ENCODE peak calls at places on chromosomes 6 and 20, in nine cellular contexts. B, M, K, H, A, F, Z, G and U are unnamed samples. For H3K4me1, the result is how much of the 10 kb centered on the place peaks cover.

GRCh38 chr6:135546680-135547418 is 49.3 kb upstream of the AHI1 start:
- DNase-seq in K (no peak), F (no peak), G (no peak), Z (no peak), B (no peak), A (no peak), M (no peak), H (no peak), U (no peak)

GRCh38 chr6:73579389-73579788 is 58.6 kb upstream of the EEF1A1 start:
- DNase-seq in Z (no peak), A (no peak), M (no peak), G (no peak), B (no peak), F (no peak), H (no peak), K (peak), U (no peak)

GRCh38 chr6:111972714-111973678 is 80.9 kb upstream of the CCN6 start:
- DNase-seq in B (no peak), H (peak), K (peak), M (peak), G (peak), F (peak), Z (peak), A (peak), U (peak)

GRCh38 chr6:90940812-90941481 is 354.1 kb upstream of the MAP3K7 start:
- DNase-seq in H (no peak), K (peak), A (no peak), B (no peak), M (no peak), G (peak), F (peak), Z (no peak), U (no peak)

GRCh38 chr6:8953310-8953709 is 518.0 kb upstream of the SLC35B3 start:
- DNase-seq in M (no peak), Z (no peak), A (no peak), B (no peak), K (no peak), G (no peak), H (no peak), F (no peak), U (no peak)

GRCh38 chr6:158377866-158378265 is 65.6 kb downstream of the TULP4 start:
- DNase-seq in B (peak), H (no peak), K (no peak), F (no peak), Z (no peak), A (peak), M (no peak), G (no peak), U (no peak)

GRCh38 chr20:63854069-63854765 is 7.1 kb upstream of the ABHD16B start:
- DNase-seq in Z (no peak), B (peak), K (no peak), A (no peak), G (peak), F (no peak), M (no peak), H (no peak), U (no peak)

GRCh38 chr20:59242714-59243626 is 57.4 kb upstream of the EDN3 start:
- DNase-seq in Z (no peak), A (peak), H (no peak), G (no peak), F (peak), B (no peak), M (no peak), K (no peak), U (no peak)

GRCh38 chr20:23857954-23858565 is 21.5 kb downstream of the CST5 start:
- DNase-seq in H (no peak), M (no peak), A (no peak), B (no peak), G (no peak), K (no peak), F (no peak), Z (no peak), U (no peak)

GRCh38 chr6:52904562-52905279 is 4.8 kb downstream of the GSTA3 start:
- DNase-seq in Z (no peak), M (no peak), A (peak), H (no peak), K (peak), F (no peak), B (no peak), G (peak), U (no peak)

GRCh38 chr20:46361386-46361785 is 45.0 kb downstream of the ELMO2 start:
- DNase-seq in B (no peak), F (no peak), M (no peak), H (no peak), G (no peak), K (no peak), A (no peak), Z (no peak), U (no peak)

GRCh38 chr20:46358336-46359058 is 47.9 kb downstream of the ELMO2 start:
- DNase-seq in K (no peak), A (no peak), H (no peak), Z (no peak), F (no peak), G (no peak), B (no peak), M (no peak), U (no peak)

GRCh38 chr20:46361811-46362210 is 44.6 kb downstream of the ELMO2 start:
- DNase-seq in A (no peak), B (no peak), M (no peak), K (no peak), G (no peak), F (no peak), Z (no peak), H (no peak), U (no peak)

GRCh38 chr20:46357030-46357514 is 48.8 kb upstream of the CDH22 start:
- DNase-seq in G (peak), Z (no peak), A (no peak), F (no peak), K (no peak), M (no peak), H (no peak), B (no peak), U (peak)

GRCh38 chr20:46359233-46359751 is 47.1 kb downstream of the ELMO2 start:
- DNase-seq in H (no peak), K (no peak), F (no peak), Z (no peak), A (peak), G (no peak), M (no peak), B (no peak), U (no peak)
- H3K4me1 ChIP-seq in H (under half), K (under half), F (under half), Z (under half), A (under half), G (under half), M (under half), B (under half), U (under half)

GRCh38 chr6:145711372-145711771 is 23.9 kb downstream of the EPM2A start:
- DNase-seq in A (no peak), F (no peak), H (no peak), M (no peak), Z (no peak), B (no peak), G (no peak), K (no peak), U (no peak)

GRCh38 chr6:145713746-145714145 is 21.6 kb downstream of the EPM2A start:
- DNase-seq in M (no peak), K (no peak), B (no peak), Z (no peak), H (no peak), A (no peak), F (no peak), G (no peak), U (no peak)

GRCh38 chr6:145715426-145715825 is 19.9 kb downstream of the EPM2A start:
- DNase-seq in G (no peak), K (no peak), Z (no peak), H (no peak), B (no peak), F (no peak), M (no peak), A (no peak), U (no peak)

DNA sequence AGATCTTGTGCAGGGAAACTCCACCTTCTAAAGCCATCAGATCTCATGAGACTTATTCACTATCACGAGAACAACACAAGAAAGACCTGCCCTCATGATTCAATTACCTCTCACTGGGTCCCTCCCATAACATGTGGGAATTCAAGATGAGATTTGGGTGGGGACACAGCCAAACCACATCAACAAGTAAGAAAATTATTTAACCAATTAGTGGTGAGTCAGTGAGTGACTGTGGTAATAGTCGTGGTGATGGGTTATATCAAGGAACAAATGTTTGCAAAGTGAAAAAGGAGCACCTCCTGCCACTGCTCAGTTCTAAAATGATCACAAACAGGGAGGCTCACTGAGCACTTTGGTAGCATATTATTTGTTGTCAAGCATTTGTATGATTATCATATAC is 20.6 kb downstream of the EPM2A start:
- DNase-seq in Z (no peak), H (no peak), B (no peak), A (no peak), M (no peak), F (no peak), K (no peak), G (no peak), U (no peak)
- H3K27ac ChIP-seq in Z (no peak), H (no peak), B (no peak), A (no peak), M (no peak), F (no peak), K (no peak), G (no peak), U (no peak)

GRCh38 chr20:56953055-56953586 is 313.3 kb downstream of the BMP7 start:
- DNase-seq in Z (no peak), F (no peak), M (no peak), A (no peak), K (no peak), G (no peak), B (no peak), H (no peak), U (no peak)
- H3K4me1 ChIP-seq in Z (under half), F (under half), M (under half), A (under half), K (under half), G (under half), B (under half), H (under half), U (under half)

GRCh38 chr20:38197217-38198008 is 32.3 kb upstream of the TGM2 start:
- DNase-seq in M (no peak), G (no peak), K (no peak), H (peak), B (no peak), A (peak), F (no peak), Z (no peak), U (no peak)
- H3K27ac ChIP-seq in M (no peak), G (no peak), K (peak), H (no peak), B (no peak), A (peak), F (peak), Z (no peak), U (no peak)

GRCh38 chr6:163466839-163467390 is 52.4 kb downstream of the QKI start:
- DNase-seq in G (no peak), A (no peak), B (no peak), F (no peak), H (no peak), Z (no peak), K (no peak), M (no peak), U (no peak)

GRCh38 chr6:163469459-163469858 is 54.9 kb downstream of the QKI start:
- DNase-seq in K (no peak), B (no peak), M (no peak), H (no peak), A (no peak), G (no peak), Z (no peak), F (no peak), U (no peak)

GRCh38 chr6:163474581-163474980 is 60.1 kb downstream of the QKI start:
- DNase-seq in F (no peak), B (no peak), H (no peak), Z (no peak), A (no peak), K (no peak), G (no peak), M (no peak), U (no peak)

GRCh38 chr6:163470611-163471010 is 56.1 kb downstream of the QKI start:
- DNase-seq in B (no peak), H (no peak), M (no peak), K (no peak), A (no peak), F (no peak), Z (no peak), G (no peak), U (no peak)
- H3K4me1 ChIP-seq in B (under half), H (under half), M (under half), K (under half), A (under half), F (under half), Z (under half), G (under half), U (under half)

GRCh38 chr6:17964633-17965032 is 22.8 kb downstream of the KIF13A start:
- DNase-seq in B (no peak), H (no peak), M (no peak), Z (no peak), F (no peak), A (no peak), K (no peak), G (no peak), U (no peak)

GRCh38 chr6:17959317-17959716 is 28.1 kb downstream of the KIF13A start:
- DNase-seq in K (no peak), B (no peak), G (no peak), A (no peak), H (no peak), Z (no peak), M (no peak), F (no peak), U (no peak)

GRCh38 chr6:17965397-17965796 is 22.0 kb downstream of the KIF13A start:
- DNase-seq in G (no peak), F (no peak), K (no peak), B (no peak), M (no peak), A (no peak), Z (no peak), H (no peak), U (no peak)

GRCh38 chr6:17966451-17966850 is 21.0 kb downstream of the KIF13A start:
- DNase-seq in H (no peak), Z (no peak), K (no peak), B (no peak), A (no peak), M (no peak), F (no peak), G (no peak), U (no peak)

GRCh38 chr6:17962436-17963031 is 24.9 kb downstream of the KIF13A start:
- DNase-seq in B (peak), Z (no peak), H (peak), K (peak), G (peak), F (no peak), A (peak), M (no peak), U (no peak)
- H3K27ac ChIP-seq in B (no peak), Z (peak), H (peak), K (no peak), G (peak), F (no peak), A (peak), M (peak), U (peak)

GRCh38 chr6:31579119-31579505 is 3.1 kb downstream of the LTB start:
- DNase-seq in Z (no peak), B (no peak), M (no peak), A (no peak), F (no peak), K (no peak), G (no peak), H (no peak), U (no peak)
- H3K4me1 ChIP-seq in Z (under half), B (under half), M (under half), A (half or more), F (under half), K (under half), G (under half), H (under half), U (under half)

GRCh38 chr6:151813858-151814257 is 6.4 kb downstream of the ESR1 start:
- DNase-seq in Z (no peak), K (no peak), A (no peak), G (no peak), H (no peak), F (no peak), B (no peak), M (no peak), U (no peak)
- H3K27ac ChIP-seq in Z (no peak), K (no peak), A (no peak), G (no peak), H (no peak), F (no peak), B (no peak), M (no peak), U (no peak)

DNA sequence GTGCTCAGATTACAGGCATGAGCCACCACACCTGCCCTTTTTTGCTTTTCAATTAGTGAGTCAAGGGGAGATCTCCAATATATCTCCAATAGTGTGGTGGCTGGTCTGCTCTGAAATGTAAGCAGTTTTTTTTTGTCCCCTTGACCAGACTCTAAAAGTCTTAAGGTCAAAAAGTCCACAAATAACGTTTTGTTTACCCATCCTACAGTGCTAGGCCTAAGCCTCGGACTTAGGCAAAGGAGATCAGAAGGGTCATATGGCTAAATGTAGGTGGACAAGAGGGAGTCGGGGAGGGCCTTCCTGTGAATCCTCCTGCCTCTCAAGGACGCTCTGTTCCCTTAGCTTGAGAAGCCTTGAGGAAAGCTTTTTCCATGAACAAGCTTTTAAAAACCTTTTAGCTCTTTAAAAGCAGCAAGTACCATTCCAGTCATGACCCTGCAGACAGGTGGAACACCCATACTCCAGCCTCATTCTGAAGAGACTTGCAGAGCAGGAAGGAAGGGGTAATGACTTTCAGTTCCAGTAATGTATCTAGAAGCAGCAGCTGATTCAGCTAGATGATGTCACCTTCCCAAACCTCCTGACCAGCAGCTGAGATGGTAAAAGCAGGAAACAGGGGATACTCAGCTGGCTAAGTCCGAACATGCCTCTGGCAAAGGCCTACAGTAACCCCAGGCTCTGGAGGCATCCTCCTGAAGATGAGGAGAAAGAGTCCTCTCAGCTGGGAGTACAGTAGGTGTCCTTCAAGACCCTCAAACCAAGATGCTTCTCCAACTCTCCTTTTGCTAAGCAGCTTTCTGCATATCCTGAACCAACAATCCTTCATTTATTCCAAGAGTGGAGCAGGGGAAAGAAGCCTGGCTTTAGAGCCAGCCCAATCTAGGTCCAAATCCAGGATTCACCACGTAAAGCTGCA is 23.6 kb downstream of the BCL2L1 start:
- DNase-seq in A (peak), M (peak), H (peak), G (peak), F (peak), K (peak), Z (peak), B (peak), U (peak)
- H3K4me1 ChIP-seq in A (under half), M (half or more), H (under half), G (under half), F (half or more), K (half or more), Z (half or more), B (under half), U (under half)

DNA sequence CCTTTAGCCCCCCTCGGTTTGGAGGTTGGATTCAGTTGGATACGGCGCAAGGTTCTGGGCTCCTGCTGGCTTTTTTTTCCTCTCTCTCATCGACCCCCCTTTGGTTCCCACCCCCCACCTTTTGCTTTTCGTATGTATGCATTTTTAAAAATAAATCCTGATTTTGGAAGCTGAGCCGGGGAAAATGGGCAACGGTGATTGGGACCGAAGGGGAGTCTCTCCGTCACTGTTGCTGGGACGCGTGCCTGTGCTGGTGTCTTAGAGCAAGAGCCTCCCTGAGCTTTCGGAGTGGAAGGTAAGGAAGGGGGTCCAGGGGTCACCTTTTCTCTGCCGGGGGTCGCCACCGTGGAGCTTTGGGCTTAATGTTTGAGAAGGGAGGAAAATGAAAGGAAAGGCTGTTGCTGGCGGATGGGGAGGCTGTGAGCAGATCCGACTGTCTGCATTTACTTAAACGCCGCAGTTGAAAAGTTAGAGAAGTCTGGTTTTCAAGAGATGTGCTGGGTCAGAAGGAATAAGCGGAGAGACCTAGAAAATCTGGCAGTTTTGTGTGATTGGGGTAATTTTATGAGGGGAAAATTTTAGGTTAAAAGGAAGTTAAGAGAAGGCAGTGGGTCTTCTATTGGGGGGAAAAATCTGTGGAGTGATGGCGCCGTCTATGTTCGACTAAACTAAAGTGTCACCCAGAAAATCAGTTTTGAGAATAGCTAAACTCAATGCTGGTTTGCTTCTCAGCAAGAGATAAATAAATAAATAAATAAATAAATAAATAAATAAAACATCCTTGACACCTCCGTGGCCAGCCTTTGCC is 828 bp downstream of the ADGRB3 start:
- DNase-seq in A (no peak), Z (no peak), M (no peak), G (peak), F (no peak), K (no peak), H (peak), B (no peak), U (no peak)
- H3K27ac ChIP-seq in A (no peak), Z (peak), M (peak), G (no peak), F (no peak), K (no peak), H (peak), B (no peak), U (peak)